ENCODE peak calls at places on chromosomes 5 and 9, in five cellular contexts. N, A, E, J and Y are unnamed samples.
A peak's percentile ranks its signal among the peaks of the same experiment; 100 is the strongest.

GRCh38 chr5:78985407-78986223 is 505 bp upstream of the ARSB start:
- DNase-seq in N (peak; percentile 45), A (peak; percentile 64), E (peak; percentile 72), J (no peak), Y (no peak)

GRCh38 chr5:172820046-172820767 is 13.8 kb upstream of the ERGIC1 start:
- DNase-seq in N (peak; percentile 74), A (peak; percentile 62), E (peak; percentile 81), J (peak; percentile 39), Y (no peak)

GRCh38 chr5:132830436-132831094 is at the start of gene SHROOM1:
- DNase-seq in N (peak; percentile 82), A (peak; percentile 45), E (peak; percentile 83), J (peak; percentile 92), Y (no peak)

GRCh38 chr5:124948062-124948753 is 201.8 kb upstream of the ZNF608 start:
- DNase-seq in N (no peak), A (peak; percentile 22), E (no peak), J (no peak), Y (no peak)

GRCh38 chr5:14165375-14166091 is 22.4 kb downstream of the TRIO start:
- DNase-seq in N (no peak), A (no peak), E (no peak), J (no peak), Y (no peak)

GRCh38 chr9:134490446-134490845 is 151.2 kb upstream of the COL5A1 start:
- DNase-seq in N (no peak), A (no peak), E (no peak), J (no peak), Y (no peak)

GRCh38 chr9:114989600-114990410 is 59.4 kb upstream of the TNFSF8 start:
- DNase-seq in N (no peak), A (no peak), E (no peak), J (no peak), Y (no peak)

GRCh38 chr5:154485092-154485491 is 7.1 kb upstream of the HAND1 start:
- DNase-seq in N (no peak), A (no peak), E (no peak), J (no peak), Y (no peak)

GRCh38 chr5:88827997-88828396 is 55.0 kb downstream of the MEF2C start:
- DNase-seq in N (no peak), A (no peak), E (no peak), J (no peak), Y (no peak)

GRCh38 chr9:89410709-89411111 is 87.2 kb downstream of the SEMA4D start:
- DNase-seq in N (no peak), A (no peak), E (no peak), J (no peak), Y (no peak)

GRCh38 chr5:159504106-159504856 is 174.0 kb upstream of the IL12B start:
- DNase-seq in N (no peak), A (peak; percentile 57), E (no peak), J (no peak), Y (no peak)

GRCh38 chr5:56094579-56095361 is 100.0 kb upstream of the IL6ST start:
- DNase-seq in N (no peak), A (no peak), E (no peak), J (no peak), Y (no peak)

GRCh38 chr5:123875444-123876264 is 363.7 kb downstream of the CSNK1G3 start:
- DNase-seq in N (peak; percentile 14), A (no peak), E (no peak), J (no peak), Y (no peak)

GRCh38 chr5:74294231-74294705 is 346.3 kb downstream of the ENC1 start:
- DNase-seq in N (no peak), A (no peak), E (no peak), J (no peak), Y (no peak)

GRCh38 chr9:89701221-89701798 is 96.5 kb downstream of the GADD45G start:
- DNase-seq in N (no peak), A (no peak), E (peak; percentile 63), J (no peak), Y (no peak)

GRCh38 chr9:34049630-34050384 is 1.1 kb upstream of the UBAP2 start:
- DNase-seq in N (no peak), A (no peak), E (peak; percentile 44), J (no peak), Y (no peak)

GRCh38 chr9:34045903-34046302 is 2.8 kb downstream of the UBAP2 start:
- DNase-seq in N (no peak), A (no peak), E (no peak), J (no peak), Y (no peak)

GRCh38 chr9:34046784-34047379 is 1.8 kb downstream of the UBAP2 start:
- DNase-seq in N (peak; percentile 25), A (no peak), E (peak; percentile 37), J (no peak), Y (no peak)

GRCh38 chr9:34047864-34048729 is 590 bp downstream of the UBAP2 start:
- DNase-seq in N (peak; percentile 69), A (peak; percentile 44), E (peak; percentile 70), J (peak; percentile 73), Y (no peak)

GRCh38 chr9:34048730-34049629 is at the start of gene UBAP2:
- DNase-seq in N (peak; percentile 98), A (peak; percentile 99), E (peak; percentile 99), J (peak; percentile 85), Y (peak; percentile 91)
- TF ChIP-seq POLR2A in N (peak; percentile 98), A (peak; percentile 99), E (peak; percentile 96), J (peak; percentile 96), Y (no peak)

GRCh38 chr9:38017885-38018186 is 51.2 kb downstream of the SHB start:
- DNase-seq in N (no peak), A (no peak), E (no peak), J (no peak), Y (no peak)
- H3K27ac ChIP-seq in N (peak overlapping the region; percentile 78), A (no peak overlapping the region), E (no peak overlapping the region), J (no peak overlapping the region), Y (peak overlapping the region; percentile 7)

DNA sequence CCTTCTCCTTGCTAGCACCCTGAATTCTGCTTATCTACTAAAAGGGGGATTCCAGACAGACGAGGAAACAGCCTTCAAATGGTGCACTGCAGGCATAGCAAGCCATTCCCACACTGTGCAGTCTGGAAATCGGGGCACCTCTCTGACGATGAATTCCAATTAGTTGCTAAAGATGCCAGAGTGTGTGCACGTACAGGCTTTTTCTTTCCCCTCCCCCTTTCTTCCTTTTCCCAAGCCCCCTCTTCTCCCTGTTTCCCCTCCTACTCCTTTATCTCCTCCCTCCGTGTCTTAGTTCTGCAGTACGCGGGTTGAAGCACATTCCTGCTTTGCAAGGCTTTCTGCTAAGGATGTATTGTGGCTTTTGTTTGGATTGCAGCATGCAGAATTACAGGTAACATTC is at the start of gene GPR21:
- DNase-seq in N (no peak), A (no peak), E (no peak), J (no peak), Y (no peak)
- H3K4me3 ChIP-seq in N (no peak within 1 kb of the TSS), A (no peak within 1 kb of the TSS), E (no peak within 1 kb of the TSS), J (no peak within 1 kb of the TSS), Y (peak within 1 kb of the TSS; percentile 6)

GRCh38 chr9:130576176-130576575 is 3.2 kb upstream of the FUBP3 start:
- DNase-seq in N (no peak), A (no peak), E (no peak), J (no peak), Y (no peak)

GRCh38 chr9:130579738-130580463 is 524 bp downstream of the FUBP3 start:
- DNase-seq in N (no peak), A (no peak), E (no peak), J (no peak), Y (no peak)

GRCh38 chr9:130583271-130583670 is 3.9 kb downstream of the FUBP3 start:
- DNase-seq in N (no peak), A (no peak), E (no peak), J (no peak), Y (no peak)

GRCh38 chr9:130575514-130575913 is 3.9 kb upstream of the FUBP3 start:
- DNase-seq in N (no peak), A (no peak), E (no peak), J (no peak), Y (no peak)

GRCh38 chr9:130578865-130579737 is at the start of gene FUBP3:
- DNase-seq in N (peak; percentile 95), A (peak; percentile 93), E (peak; percentile 97), J (peak; percentile 95), Y (peak; percentile 50)
- TF ChIP-seq POLR2A in N (peak; percentile 81), A (peak; percentile 71), E (peak; percentile 84), J (peak; percentile 92), Y (peak; percentile 49)